ENCODE peak calls at places on chromosomes 2 and 18, in seven cellular contexts. E is D341Med; O is AG08395; J is activated naive CD8-positive, alpha-beta T cell treated with anti-CD3 and anti-CD28 coated beads, Interleukin-2, amount 50 U/mL, for 24 hours; F is endodermal cell; Z is omental fat pad; V is OCI-M1. G is an unnamed sample.

GRCh38 chr2:74632209-74632938 is 15.8 kb downstream of the M1AP start:
- DNase-seq in O (peak), V (no peak), J (no peak), E (no peak), F (peak), Z (no peak), G (no peak)

GRCh38 chr2:204670756-204671155 is 125.5 kb downstream of the PARD3B start:
- DNase-seq in V (no peak), O (no peak), J (no peak), F (no peak), Z (no peak), E (no peak), G (no peak)

GRCh38 chr2:6863792-6864191 is 1.9 kb downstream of the CMPK2 start:
- DNase-seq in F (no peak), E (peak), O (no peak), V (peak), J (no peak), Z (no peak), G (no peak)

GRCh38 chr18:74273394-74273793 is 18.4 kb downstream of the CYB5A start:
- DNase-seq in F (no peak), E (no peak), V (no peak), Z (no peak), O (no peak), J (no peak), G (no peak)

GRCh38 chr18:23067236-23067635 is 68.0 kb upstream of the CABLES1 start:
- DNase-seq in J (no peak), E (no peak), F (no peak), Z (no peak), O (no peak), V (no peak), G (peak)

GRCh38 chr18:55084546-55084945 is 125.3 kb upstream of the CCDC68 start:
- DNase-seq in Z (no peak), E (no peak), V (no peak), O (no peak), J (no peak), F (no peak), G (no peak)

GRCh38 chr2:240437861-240438809 is 2.7 kb downstream of the GPC1 start:
- DNase-seq in V (peak), J (peak), O (peak), F (peak), Z (no peak), E (peak), G (peak)

GRCh38 chr2:208929489-208929864 is 494.4 kb upstream of the MAP2 start:
- DNase-seq in O (no peak), V (peak), F (no peak), E (no peak), J (no peak), Z (no peak), G (no peak)

GRCh38 chr18:80159713-80160636 is 50.9 kb downstream of the ADNP2 start:
- DNase-seq in O (no peak), J (peak), Z (no peak), E (peak), F (peak), V (no peak), G (peak)

GRCh38 chr2:215361876-215362561 is 50.2 kb downstream of the ATIC start:
- DNase-seq in F (no peak), Z (no peak), O (no peak), E (no peak), J (no peak), V (no peak), G (no peak)

GRCh38 chr18:8235916-8236315 is 373.3 kb upstream of the RAB12 start:
- DNase-seq in F (no peak), V (no peak), Z (no peak), O (no peak), J (no peak), E (no peak), G (no peak)

GRCh38 chr2:101038455-101039255 is 36.6 kb downstream of the RPL31 start:
- DNase-seq in O (no peak), V (peak), J (peak), F (peak), Z (no peak), E (peak), G (no peak)

GRCh38 chr2:205654878-205655601 is 27.3 kb upstream of the NRP2 start:
- DNase-seq in F (no peak), E (no peak), V (peak), J (no peak), O (peak), Z (no peak), G (no peak)

GRCh38 chr18:66571845-66572244 is 32.0 kb downstream of the CDH19 start:
- DNase-seq in O (no peak), V (no peak), E (no peak), F (no peak), J (no peak), Z (no peak), G (no peak)

GRCh38 chr2:239833728-239834109 is 191.4 kb downstream of the NDUFA10 start:
- DNase-seq in J (no peak), Z (no peak), E (no peak), F (peak), V (no peak), O (no peak), G (no peak)

G was measured in activated CD8-positive, alpha-beta T cell treated with anti-CD3 and anti-CD28 coated beads, Interleukin-2, amount 10 ng/mL, durations not matched to agents 7 days and 5 days.